ENCODE peak calls at places on chromosomes 13 and 19, in ten cellular contexts. C, K, Y, V, R, L, M, W, S and G are unnamed samples.

GRCh38 chr13:27774651-27775050 is 17.6 kb upstream of the GSX1 start:
- DNase-seq in C (no peak), K (no peak), Y (no peak), V (no peak), R (no peak), L (no peak), M (no peak), W (no peak), S (no peak), G (no peak)

GRCh38 chr19:44777715-44778347 is at the start of gene CBLC:
- DNase-seq in C (peak; percentile 8), K (peak; percentile 89), Y (no peak), V (no peak), R (peak; percentile 19), L (no peak), M (peak; percentile 86), W (peak; percentile 89), S (no peak), G (peak; percentile 56)

GRCh38 chr19:19490247-19490968 is 24.9 kb downstream of the TSSK6 start:
- DNase-seq in C (peak; percentile 88), K (peak; percentile 74), Y (peak; percentile 81), V (peak; percentile 71), R (peak; percentile 85), L (peak; percentile 66), M (peak; percentile 79), W (peak; percentile 87), S (peak; percentile 94), G (peak; percentile 80)

GRCh38 chr13:112880221-112880641 is 88.8 kb upstream of the MCF2L start:
- DNase-seq in C (no peak), K (no peak), Y (peak; percentile 15), V (no peak), R (no peak), L (no peak), M (no peak), W (no peak), S (no peak), G (no peak)

GRCh38 chr19:55285225-55285890 is 1.6 kb downstream of the BRSK1 start:
- DNase-seq in C (peak; percentile 36), K (no peak), Y (no peak), V (peak; percentile 9), R (no peak), L (no peak), M (no peak), W (no peak), S (no peak), G (no peak)

GRCh38 chr19:46133101-46133627 is 8.7 kb upstream of the IGFL3 start:
- DNase-seq in C (peak; percentile 81), K (no peak), Y (peak; percentile 34), V (peak; percentile 100), R (no peak), L (no peak), M (no peak), W (peak; percentile 83), S (peak; percentile 90), G (peak; percentile 55)

GRCh38 chr13:87169337-87169736 is 501.8 kb upstream of the SLITRK5 start:
- DNase-seq in C (no peak), K (no peak), Y (no peak), V (no peak), R (no peak), L (no peak), M (no peak), W (no peak), S (no peak), G (no peak)

GRCh38 chr13:20714563-20715339 is 11.3 kb downstream of the IL17D start:
- DNase-seq in C (peak; percentile 88), K (no peak), Y (peak; percentile 78), V (peak; percentile 82), R (no peak), L (no peak), M (no peak), W (no peak), S (no peak), G (no peak)

GRCh38 chr19:2611483-2612464 is 90.7 kb downstream of the GNG7 start:
- DNase-seq in C (no peak), K (no peak), Y (peak; percentile 19), V (no peak), R (no peak), L (no peak), M (no peak), W (no peak), S (no peak), G (no peak)

GRCh38 chr13:20161275-20161950 is 561 bp upstream of the GJA3 start:
- DNase-seq in C (peak; percentile 64), K (no peak), Y (no peak), V (no peak), R (no peak), L (no peak), M (no peak), W (peak; percentile 53), S (no peak), G (peak; percentile 47)

GRCh38 chr13:29884671-29885424 is 34.4 kb upstream of the UBL3 start:
- DNase-seq in C (peak; percentile 33), K (no peak), Y (no peak), V (peak; percentile 70), R (no peak), L (no peak), M (no peak), W (peak; percentile 78), S (peak; percentile 39), G (no peak)

GRCh38 chr19:30029721-30030510 is 87.9 kb downstream of the URI1 start:
- DNase-seq in C (no peak), K (no peak), Y (no peak), V (peak; percentile 88), R (no peak), L (no peak), M (no peak), W (no peak), S (no peak), G (peak; percentile 80)

GRCh38 chr19:6604906-6605305 is 14.0 kb upstream of the CD70 start:
- DNase-seq in C (no peak), K (no peak), Y (no peak), V (no peak), R (no peak), L (no peak), M (no peak), W (no peak), S (no peak), G (no peak)

GRCh38 chr13:24741016-24741662 is 22.8 kb upstream of the RNF17 start:
- DNase-seq in C (peak; percentile 16), K (no peak), Y (no peak), V (no peak), R (no peak), L (no peak), M (no peak), W (no peak), S (no peak), G (no peak)

GRCh38 chr13:113585828-113586355 is 1.3 kb downstream of the TFDP1 start:
- DNase-seq in C (no peak), K (peak; percentile 22), Y (peak; percentile 9), V (no peak), R (no peak), L (no peak), M (peak; percentile 23), W (no peak), S (peak; percentile 29), G (peak; percentile 7)

GRCh38 chr19:29483944-29484581 is 41.7 kb upstream of the VSTM2B start:
- DNase-seq in C (no peak), K (peak; percentile 44), Y (no peak), V (no peak), R (no peak), L (no peak), M (no peak), W (no peak), S (peak; percentile 72), G (no peak)

DNA sequence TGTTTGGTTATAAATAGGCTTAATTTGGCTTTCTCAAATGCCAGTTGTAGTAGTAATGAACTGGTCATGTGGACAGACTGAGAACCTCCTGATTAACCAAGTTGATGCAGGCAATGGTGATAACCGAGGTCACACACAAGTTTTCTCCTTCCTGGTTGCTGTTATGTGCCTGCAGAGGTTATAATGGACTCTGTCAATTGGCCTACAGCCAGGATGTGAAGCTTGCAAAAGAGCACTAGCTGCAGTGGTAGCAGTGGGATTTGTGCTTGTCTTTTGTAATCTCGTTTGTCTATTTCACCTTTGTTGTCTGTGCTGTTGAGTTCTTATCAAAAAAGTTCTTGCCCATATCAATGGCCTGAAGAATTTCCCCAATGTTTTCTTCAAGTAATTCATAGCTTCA is 20.6 kb downstream of the OR10H3 start:
- DNase-seq in C (no peak), K (no peak), Y (no peak), V (no peak), R (no peak), L (no peak), M (no peak), W (no peak), S (no peak), G (no peak)
- H3K4me1 ChIP-seq in C (no peaks in the 10 kb centered on the region), K (no peaks in the 10 kb centered on the region), Y (no peaks in the 10 kb centered on the region), V (no peaks in the 10 kb centered on the region), R (no peaks in the 10 kb centered on the region), L (no peaks in the 10 kb centered on the region), M (no peaks in the 10 kb centered on the region), W (no peaks in the 10 kb centered on the region), S (no peaks in the 10 kb centered on the region), G (no peaks in the 10 kb centered on the region)

GRCh38 chr19:35436477-35437141 is 11.4 kb upstream of the FFAR2 start:
- DNase-seq in C (peak; percentile 39), K (no peak), Y (peak; percentile 24), V (peak; percentile 7), R (peak; percentile 62), L (no peak), M (peak; percentile 33), W (no peak), S (no peak), G (no peak)
- H3K4me1 ChIP-seq in C (no peaks in the 10 kb centered on the region), K (peaks cover 48% of the 10 kb centered on the region), Y (no peaks in the 10 kb centered on the region), V (no peaks in the 10 kb centered on the region), R (peaks cover 21% of the 10 kb centered on the region), L (peaks cover 16% of the 10 kb centered on the region), M (peaks cover 56% of the 10 kb centered on the region), W (no peaks in the 10 kb centered on the region), S (peaks cover 30% of the 10 kb centered on the region), G (no peaks in the 10 kb centered on the region)

DNA sequence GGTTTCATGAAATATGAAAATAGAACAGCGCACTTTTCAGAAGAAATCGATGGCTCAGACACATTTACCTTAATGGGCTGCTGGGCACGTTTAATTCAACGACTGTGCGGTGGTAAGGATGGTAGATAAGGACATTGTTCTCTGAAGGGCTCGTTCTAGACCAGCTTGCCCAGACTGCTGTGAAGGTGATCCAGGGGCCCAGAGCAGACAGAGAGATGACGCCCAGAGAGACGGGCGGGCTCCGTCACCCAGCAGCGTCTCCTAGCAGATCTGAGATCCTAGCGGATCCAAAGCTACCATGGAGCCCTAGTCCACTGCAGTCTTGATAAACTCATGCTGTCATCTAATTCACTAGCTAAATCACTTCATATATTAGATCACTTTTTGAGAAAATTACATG is 21.4 kb downstream of the COL4A2 start:
- DNase-seq in C (peak; percentile 58), K (no peak), Y (no peak), V (peak; percentile 47), R (no peak), L (no peak), M (no peak), W (no peak), S (no peak), G (no peak)
- H3K4me1 ChIP-seq in C (peaks cover 62% of the 10 kb centered on the region), K (peaks cover 37% of the 10 kb centered on the region), Y (peaks cover 85% of the 10 kb centered on the region), V (peaks cover 43% of the 10 kb centered on the region), R (no peaks in the 10 kb centered on the region), L (peaks cover 41% of the 10 kb centered on the region), M (peaks cover 67% of the 10 kb centered on the region), W (peaks cover 45% of the 10 kb centered on the region), S (peaks cover 70% of the 10 kb centered on the region), G (no peaks in the 10 kb centered on the region)

DNA sequence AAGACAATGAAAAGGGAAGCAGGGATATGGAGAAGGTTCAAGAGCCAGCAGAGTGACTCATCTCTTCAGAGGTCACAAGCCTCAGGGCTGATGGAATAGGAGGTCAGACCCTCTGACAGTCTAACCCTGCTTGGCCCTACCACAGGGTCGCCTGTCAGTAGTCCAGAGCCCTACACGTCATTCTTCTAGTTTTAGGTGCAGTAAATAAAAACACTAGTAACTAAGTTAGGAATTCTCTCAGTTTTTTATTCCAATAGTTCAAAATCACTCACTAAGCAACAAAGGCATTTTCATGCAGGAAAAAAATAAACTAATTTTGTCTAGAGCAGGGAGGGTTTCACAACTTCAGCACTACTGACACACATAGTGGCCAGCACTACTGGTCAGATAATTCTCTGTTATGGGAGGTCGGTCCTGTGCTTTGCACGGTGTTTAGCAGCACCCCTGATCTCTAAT is 27.2 kb downstream of the FOXO1 start:
- DNase-seq in C (peak; percentile 53), K (no peak), Y (peak; percentile 43), V (no peak), R (no peak), L (no peak), M (no peak), W (no peak), S (no peak), G (no peak)
- H3K4me1 ChIP-seq in C (peaks cover 11% of the 10 kb centered on the region), K (peaks cover 35% of the 10 kb centered on the region), Y (peaks cover 36% of the 10 kb centered on the region), V (no peaks in the 10 kb centered on the region), R (no peaks in the 10 kb centered on the region), L (peaks cover 10% of the 10 kb centered on the region), M (peaks cover 82% of the 10 kb centered on the region), W (peaks cover 29% of the 10 kb centered on the region), S (peaks cover 72% of the 10 kb centered on the region), G (peaks cover 3% of the 10 kb centered on the region)